ENCODE peak calls at places on chromosomes 7 and 10, in four cellular contexts. Y, D, H and O are unnamed samples.

GRCh38 chr7:46651561-46652088 is 730.6 kb upstream of the IGFBP3 start:
- DNase-seq in Y (peak; percentile 77), D (no peak), H (peak; percentile 45), O (no peak)

GRCh38 chr10:30171601-30172000 is 112.2 kb upstream of the JCAD start:
- DNase-seq in D (no peak), Y (no peak), H (no peak), O (no peak)

GRCh38 chr10:15879058-15879457 is 18.8 kb upstream of the MINDY3 start:
- DNase-seq in D (no peak), Y (peak; percentile 47), H (no peak), O (peak; percentile 57)

GRCh38 chr10:133052076-133052475 is 35.6 kb upstream of the ADGRA1 start:
- DNase-seq in D (no peak), H (no peak), Y (no peak), O (no peak)

GRCh38 chr7:92988941-92989540 is 128.7 kb downstream of the SAMD9 start:
- DNase-seq in H (no peak), D (no peak), Y (no peak), O (peak; percentile 47)

GRCh38 chr7:92698237-92698841 is 108.1 kb upstream of the FAM133B start:
- DNase-seq in D (no peak), Y (no peak), H (peak; percentile 62), O (peak; percentile 81)

GRCh38 chr10:35797187-35797586 is 155.1 kb upstream of the FZD8 start:
- DNase-seq in H (no peak), D (no peak), Y (no peak), O (peak; percentile 25)

GRCh38 chr7:31058122-31058521 is 6.0 kb downstream of the ADCYAP1R1 start:
- DNase-seq in Y (peak; percentile 38), D (no peak), H (no peak), O (peak; percentile 45)

GRCh38 chr10:3807928-3808496 is 23.0 kb upstream of the KLF6 start:
- DNase-seq in H (no peak), D (no peak), Y (no peak), O (no peak)

GRCh38 chr10:3805227-3805790 is 20.3 kb upstream of the KLF6 start:
- DNase-seq in H (no peak), Y (peak; percentile 75), D (no peak), O (peak; percentile 96)

GRCh38 chr10:3807221-3807927 is 22.4 kb upstream of the KLF6 start:
- DNase-seq in Y (no peak), D (no peak), H (no peak), O (no peak)

GRCh38 chr10:3805791-3806381 is 20.9 kb upstream of the KLF6 start:
- DNase-seq in H (no peak), D (no peak), Y (peak; percentile 77), O (peak; percentile 93)

DNA sequence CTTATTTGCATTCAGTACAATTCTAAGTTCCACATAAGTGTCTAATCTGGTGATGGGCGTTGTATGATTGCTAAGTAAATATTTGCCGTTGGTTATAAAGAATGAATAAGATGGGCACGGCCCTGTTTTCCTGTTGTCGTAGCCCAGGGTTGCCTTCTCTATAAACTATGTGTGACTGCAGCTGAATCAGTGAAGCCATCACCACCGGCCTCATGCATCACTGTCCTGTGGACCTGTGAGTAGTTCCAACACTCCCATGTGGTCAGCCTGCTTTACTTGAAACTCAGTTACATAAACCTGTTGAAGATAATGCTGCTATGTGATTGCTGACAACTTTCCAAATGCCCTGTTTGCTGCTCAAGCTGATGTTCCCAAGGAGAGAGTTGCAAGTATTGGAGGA is 21.6 kb upstream of the KLF6 start:
- DNase-seq in H (peak; percentile 63), Y (peak; percentile 83), D (no peak), O (peak; percentile 98)
- H3K4me1 ChIP-seq in H (peaks cover 80% of the 10 kb centered on the region), Y (peaks cover 79% of the 10 kb centered on the region), D (peaks cover 66% of the 10 kb centered on the region), O (peaks cover 60% of the 10 kb centered on the region)

DNA sequence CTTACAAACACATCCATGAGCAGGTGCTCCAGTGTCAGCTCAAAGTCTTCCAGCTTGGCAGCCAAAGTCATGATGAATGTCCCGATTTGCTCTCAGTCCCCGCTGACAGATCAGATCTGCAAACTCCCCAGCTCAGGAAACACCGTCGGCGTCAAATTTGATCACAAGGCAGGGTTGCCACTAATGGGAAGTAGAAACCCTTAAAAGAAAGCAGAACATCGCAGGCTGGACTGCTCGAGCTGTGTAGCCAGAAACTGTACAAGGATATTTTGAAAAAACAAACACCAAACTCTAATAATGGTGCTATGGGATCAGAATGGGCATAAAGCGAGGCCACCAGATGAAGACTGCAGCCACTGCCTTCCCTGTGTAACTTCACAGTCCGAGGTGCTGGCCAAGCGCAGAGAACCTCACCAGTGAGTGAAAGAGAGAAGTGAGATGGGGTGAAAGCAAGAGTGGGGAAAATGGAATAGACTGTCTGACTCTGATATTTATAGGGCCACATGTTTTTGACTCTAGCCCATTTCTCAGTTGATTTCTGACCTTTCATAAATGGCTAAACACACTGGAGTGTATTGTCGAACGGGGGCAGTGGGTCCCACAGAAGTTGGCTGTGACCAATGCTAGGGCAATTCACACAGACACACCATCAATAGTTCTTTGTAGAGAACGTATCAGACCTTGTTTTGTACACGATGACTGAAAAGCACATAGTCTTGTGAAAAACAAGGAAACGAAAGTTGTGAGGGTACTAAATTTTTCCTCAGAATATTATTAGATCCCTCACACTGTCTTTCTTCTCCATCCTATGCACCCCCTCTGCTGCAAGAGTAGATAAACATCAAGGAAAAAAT is 306.1 kb downstream of the FRMD4A start:
- DNase-seq in Y (no peak), H (no peak), D (no peak), O (no peak)
- H3K4me3 ChIP-seq in Y (no peak overlapping the region), H (peak overlapping the region; percentile 15), D (no peak overlapping the region), O (no peak overlapping the region)

GRCh38 chr10:11823122-11823988 is at the start of gene PROSER2:
- DNase-seq in Y (peak; percentile 61), D (no peak), H (peak; percentile 72), O (peak; percentile 78)
- H3K4me1 ChIP-seq in Y (peaks cover 24% of the 10 kb centered on the region), D (peaks cover 53% of the 10 kb centered on the region), H (peaks cover 44% of the 10 kb centered on the region), O (no peaks in the 10 kb centered on the region)

GRCh38 chr10:79264942-79265341 is 82.3 kb upstream of the PPIF start:
- DNase-seq in Y (peak; percentile 100), H (no peak), D (no peak), O (peak; percentile 41)

GRCh38 chr10:79266092-79266491 is 81.2 kb upstream of the PPIF start:
- DNase-seq in D (no peak), H (no peak), Y (no peak), O (peak; percentile 85)

GRCh38 chr10:79268100-79268670 is 79.1 kb upstream of the PPIF start:
- DNase-seq in H (no peak), Y (peak; percentile 74), D (no peak), O (peak; percentile 90)

GRCh38 chr10:79267449-79267848 is 79.8 kb upstream of the PPIF start:
- DNase-seq in H (no peak), Y (no peak), D (no peak), O (no peak)

GRCh38 chr10:79266543-79267312 is 80.5 kb upstream of the PPIF start:
- DNase-seq in H (peak; percentile 47), Y (peak; percentile 88), D (no peak), O (peak; percentile 98)
- H3K4me3 ChIP-seq in H (no peak overlapping the region), Y (no peak overlapping the region), D (no peak overlapping the region), O (peak overlapping the region; percentile 31)

GRCh38 chr10:95331596-95332130 is 40.9 kb upstream of the PDLIM1 start:
- DNase-seq in H (no peak), D (no peak), Y (no peak), O (no peak)
- H3K4me1 ChIP-seq in H (peaks cover 85% of the 10 kb centered on the region), D (peaks cover 62% of the 10 kb centered on the region), Y (peaks cover 58% of the 10 kb centered on the region), O (peaks cover 20% of the 10 kb centered on the region)

GRCh38 chr7:2873686-2874551 is 29.8 kb upstream of the GNA12 start:
- DNase-seq in D (no peak), H (no peak), Y (peak; percentile 94), O (peak; percentile 92)

GRCh38 chr7:2872296-2872874 is 28.3 kb upstream of the GNA12 start:
- DNase-seq in Y (no peak), D (no peak), H (no peak), O (no peak)

GRCh38 chr7:2873146-2873545 is 29.0 kb upstream of the GNA12 start:
- DNase-seq in H (no peak), D (no peak), Y (peak; percentile 60), O (no peak)

GRCh38 chr7:2869981-2870380 is 25.9 kb upstream of the GNA12 start:
- DNase-seq in H (no peak), Y (no peak), D (no peak), O (no peak)

DNA sequence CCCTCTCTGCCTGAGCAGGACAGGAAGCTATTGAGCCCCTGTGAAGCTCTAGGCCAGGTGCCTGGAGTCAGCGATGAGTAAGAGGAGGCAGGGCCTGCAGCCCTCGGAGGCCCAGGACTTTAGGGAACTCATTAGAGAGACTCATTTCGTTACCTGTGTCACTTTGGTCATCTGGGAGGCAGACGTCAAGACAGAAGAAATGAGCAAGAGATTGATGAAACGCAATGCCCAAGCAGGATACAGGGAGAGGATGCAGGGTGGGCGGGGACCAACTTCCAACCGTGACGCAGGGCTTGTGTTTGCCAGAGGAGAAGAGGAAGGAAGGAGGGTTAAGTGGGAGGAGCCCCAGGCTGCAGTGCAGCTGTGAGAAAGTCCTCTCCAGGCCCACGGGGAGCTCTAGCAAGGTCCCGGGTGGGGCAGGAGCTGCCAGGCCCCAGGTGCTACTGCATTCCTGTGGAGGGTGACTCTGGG is 26.4 kb upstream of the GNA12 start:
- DNase-seq in H (peak; percentile 63), D (no peak), Y (peak; percentile 68), O (peak; percentile 69)
- H3K4me3 ChIP-seq in H (peak overlapping the region; percentile 5), D (no peak overlapping the region), Y (peak overlapping the region; percentile 10), O (no peak overlapping the region)

DNA sequence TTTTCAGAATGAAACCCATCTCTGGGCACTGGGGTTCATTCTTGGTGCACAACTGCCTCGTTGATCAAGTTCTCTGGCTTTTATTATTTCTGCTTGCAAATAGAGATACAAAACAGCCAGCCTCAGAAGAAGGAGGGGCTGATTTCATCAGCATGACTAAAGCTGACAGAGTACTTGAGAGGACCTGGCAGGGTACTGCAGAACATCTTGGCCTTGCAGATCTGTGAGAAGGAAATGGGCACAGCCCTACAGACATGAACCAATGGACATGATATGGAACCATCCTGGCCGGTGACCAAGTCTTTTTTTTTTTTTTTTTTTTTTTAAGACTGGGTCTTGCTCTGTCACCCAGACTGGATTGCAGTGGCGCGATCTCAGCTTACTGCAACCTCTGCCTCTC is 240.6 kb downstream of the VTI1A start:
- DNase-seq in D (no peak), Y (peak; percentile 54), H (no peak), O (peak; percentile 86)
- H3K4me1 ChIP-seq in D (no peaks in the 10 kb centered on the region), Y (peaks cover 4% of the 10 kb centered on the region), H (no peaks in the 10 kb centered on the region), O (peaks cover 6% of the 10 kb centered on the region)

DNA sequence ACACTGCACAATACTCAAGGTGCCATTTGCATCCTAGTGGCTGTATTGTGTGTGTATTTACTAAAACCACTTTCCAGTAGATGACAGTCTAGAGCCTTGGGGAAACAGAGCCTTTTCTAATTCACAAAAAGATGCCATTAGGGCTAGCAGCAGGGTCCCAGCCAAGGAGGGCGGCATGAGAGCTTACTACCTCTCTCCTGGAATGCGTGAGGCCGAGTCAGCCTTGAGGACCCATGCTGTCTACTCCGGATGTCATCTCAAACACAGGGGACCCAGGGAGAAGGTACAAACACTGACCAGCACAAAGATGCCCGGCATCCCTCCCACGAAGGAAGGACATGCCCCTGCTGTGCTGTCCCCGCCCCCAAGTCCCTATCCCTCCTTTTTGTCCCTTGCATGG is 65.5 kb downstream of the CYCS start:
- DNase-seq in D (no peak), H (no peak), Y (no peak), O (no peak)
- H3K4me3 ChIP-seq in D (no peak overlapping the region), H (no peak overlapping the region), Y (no peak overlapping the region), O (no peak overlapping the region)